ENCODE peak calls at places on chromosomes 12 and 14, in four cellular contexts. One of them, this sample, is unnamed.

GRCh38 chr12:67752226-67752732 is 103.7 kb downstream of the DYRK2 start:
- DNase-seq in mesendoderm: no peak
- DNase-seq in IMR-90: peak; percentile 58
- DNase-seq in H1: no peak
- DNase-seq in this sample: no peak

GRCh38 chr14:22839159-22839779 is 2.9 kb downstream of the MMP14 start:
- DNase-seq in mesendoderm: peak; percentile 54
- DNase-seq in IMR-90: peak; percentile 54
- DNase-seq in H1: no peak
- DNase-seq in this sample: no peak

GRCh38 chr14:105065280-105066228 is at the start of gene GPR132:
- DNase-seq in mesendoderm: no peak
- DNase-seq in IMR-90: no peak
- DNase-seq in H1: no peak
- DNase-seq in this sample: peak; percentile 28

GRCh38 chr12:2642896-2643425 is 151.8 kb upstream of the FKBP4 start:
- DNase-seq in mesendoderm: no peak
- DNase-seq in IMR-90: no peak
- DNase-seq in H1: no peak
- DNase-seq in this sample: no peak

GRCh38 chr14:103551338-103551762 is 11.1 kb downstream of the BAG5 start:
- DNase-seq in mesendoderm: no peak
- DNase-seq in IMR-90: no peak
- DNase-seq in H1: no peak
- DNase-seq in this sample: no peak

GRCh38 chr12:12542964-12543363 is 19.7 kb downstream of the DUSP16 start:
- DNase-seq in mesendoderm: no peak
- DNase-seq in IMR-90: no peak
- DNase-seq in H1: no peak
- DNase-seq in this sample: no peak

GRCh38 chr14:104657563-104658324 is 31.7 kb upstream of the INF2 start:
- DNase-seq in mesendoderm: no peak
- DNase-seq in IMR-90: no peak
- DNase-seq in H1: no peak
- DNase-seq in this sample: no peak

GRCh38 chr14:68695871-68696665 is 96.8 kb downstream of the ZFP36L1 start:
- DNase-seq in mesendoderm: no peak
- DNase-seq in IMR-90: no peak
- DNase-seq in H1: no peak
- DNase-seq in this sample: no peak

GRCh38 chr12:105031061-105031807 is 45.1 kb downstream of the NOPCHAP1 start:
- DNase-seq in mesendoderm: no peak
- DNase-seq in IMR-90: no peak
- DNase-seq in H1: no peak
- DNase-seq in this sample: no peak

GRCh38 chr12:5012337-5012736 is 31.3 kb upstream of the KCNA5 start:
- DNase-seq in mesendoderm: no peak
- DNase-seq in IMR-90: no peak
- DNase-seq in H1: no peak
- DNase-seq in this sample: no peak

GRCh38 chr12:45549503-45549902 is 180.0 kb upstream of the ARID2 start:
- DNase-seq in mesendoderm: peak; percentile 14
- DNase-seq in IMR-90: no peak
- DNase-seq in H1: no peak
- DNase-seq in this sample: no peak

GRCh38 chr12:96445743-96446655 is 43.4 kb upstream of the CFAP54 start:
- DNase-seq in mesendoderm: peak; percentile 78
- DNase-seq in IMR-90: peak; percentile 99
- DNase-seq in H1: no peak
- DNase-seq in this sample: no peak

GRCh38 chr12:12333407-12333831 is 16.6 kb downstream of the MANSC1 start:
- DNase-seq in mesendoderm: no peak
- DNase-seq in IMR-90: peak; percentile 92
- DNase-seq in H1: no peak
- DNase-seq in this sample: no peak

GRCh38 chr14:75979641-75980422 is 2.0 kb downstream of the TGFB3 start:
- DNase-seq in mesendoderm: no peak
- DNase-seq in IMR-90: no peak
- DNase-seq in H1: no peak
- DNase-seq in this sample: no peak

GRCh38 chr14:75980856-75981255 is 939 bp downstream of the TGFB3 start:
- DNase-seq in mesendoderm: no peak
- DNase-seq in IMR-90: no peak
- DNase-seq in H1: no peak
- DNase-seq in this sample: no peak

GRCh38 chr14:75981426-75981825 is 369 bp downstream of the TGFB3 start:
- DNase-seq in mesendoderm: peak; percentile 65
- DNase-seq in IMR-90: no peak
- DNase-seq in H1: peak; percentile 54
- DNase-seq in this sample: peak; percentile 58

GRCh38 chr14:75982724-75983358 is 1.0 kb upstream of the TGFB3 start:
- DNase-seq in mesendoderm: no peak
- DNase-seq in IMR-90: peak; percentile 61
- DNase-seq in H1: peak; percentile 81
- DNase-seq in this sample: no peak

GRCh38 chr14:75981826-75982723 is at the start of gene TGFB3:
- DNase-seq in mesendoderm: peak; percentile 89
- DNase-seq in IMR-90: peak; percentile 93
- DNase-seq in H1: peak; percentile 92
- DNase-seq in this sample: peak; percentile 86
- H4K5ac ChIP-seq in mesendoderm: no peak within 1 kb of the TSS
- H4K5ac ChIP-seq in IMR-90: no peak within 1 kb of the TSS
- H4K5ac ChIP-seq in H1: no peak within 1 kb of the TSS
- H4K5ac ChIP-seq in this sample: no peak within 1 kb of the TSS

DNA sequence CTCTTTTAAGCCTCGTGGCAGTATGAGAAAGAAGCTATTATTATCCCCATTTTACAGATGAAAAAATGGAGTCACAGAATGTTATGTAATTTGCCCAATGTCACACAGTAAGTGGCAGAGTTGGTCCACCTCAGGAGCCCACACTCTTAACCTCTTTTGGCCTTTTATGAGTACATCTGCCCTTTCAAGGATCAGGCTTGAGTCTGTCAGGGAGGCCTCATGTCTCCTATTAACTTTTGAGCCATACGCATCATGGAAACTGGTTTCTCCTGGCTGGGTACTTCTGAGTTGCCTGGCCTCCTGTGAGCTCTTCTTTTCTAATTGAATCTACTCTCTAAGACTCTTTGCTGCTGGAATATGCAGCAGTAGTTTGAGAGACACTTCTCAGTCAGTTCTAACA is 101.7 kb downstream of the BICD1 start:
- DNase-seq in mesendoderm: no peak
- DNase-seq in IMR-90: no peak
- DNase-seq in H1: no peak
- DNase-seq in this sample: no peak
- H4K5ac ChIP-seq in mesendoderm: no peak overlapping the region
- H4K5ac ChIP-seq in IMR-90: no peak overlapping the region
- H4K5ac ChIP-seq in H1: no peak overlapping the region
- H4K5ac ChIP-seq in this sample: no peak overlapping the region

DNA sequence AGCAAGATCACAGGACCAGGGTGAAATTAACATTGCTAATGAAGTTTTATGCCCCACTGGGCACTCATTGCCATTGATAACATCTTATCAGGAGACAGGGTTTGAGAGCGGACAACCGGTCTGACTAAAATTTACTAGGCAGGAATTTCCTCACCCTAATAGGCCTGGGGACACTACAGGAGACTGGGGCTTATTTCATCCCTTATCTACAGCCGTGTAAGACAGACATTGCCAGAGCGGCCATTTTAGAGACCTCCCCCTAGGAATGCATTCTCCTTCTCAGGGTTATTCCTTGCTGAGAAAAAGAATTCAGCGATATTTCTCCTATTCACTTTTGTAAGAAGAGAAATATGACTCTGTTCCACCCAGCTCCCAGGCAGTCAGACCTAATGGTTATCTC is 8.3 kb downstream of the OR4K17 start:
- DNase-seq in mesendoderm: peak; percentile 1
- DNase-seq in IMR-90: no peak
- DNase-seq in H1: no peak
- DNase-seq in this sample: no peak
- H4K5ac ChIP-seq in mesendoderm: no peak overlapping the region
- H4K5ac ChIP-seq in IMR-90: no peak overlapping the region
- H4K5ac ChIP-seq in H1: no peak overlapping the region
- H4K5ac ChIP-seq in this sample: no peak overlapping the region

GRCh38 chr12:72057330-72057911 is 118.8 kb downstream of the TPH2 start:
- DNase-seq in mesendoderm: no peak
- DNase-seq in IMR-90: no peak
- DNase-seq in H1: no peak
- DNase-seq in this sample: no peak

DNA sequence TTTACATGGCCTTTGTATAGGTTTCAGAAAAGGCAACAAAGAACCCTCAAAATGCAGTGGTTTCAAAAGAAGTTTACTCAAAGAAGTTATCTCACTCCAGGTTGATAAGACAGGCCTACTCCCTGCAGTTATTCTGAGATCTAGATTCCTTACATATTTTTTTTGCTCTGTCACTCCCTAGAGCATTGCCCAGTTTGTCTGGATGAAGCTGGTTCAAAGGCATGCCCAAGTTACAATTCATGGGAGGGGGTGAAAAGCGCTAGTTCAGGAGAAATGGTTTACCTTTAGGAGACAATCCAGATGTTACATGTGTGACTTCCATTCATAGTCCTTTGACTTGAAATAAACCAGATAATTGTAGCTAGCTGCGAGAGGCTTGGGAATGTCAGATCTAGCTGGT is 115.0 kb downstream of the TPH2 start:
- DNase-seq in mesendoderm: peak; percentile 68
- DNase-seq in IMR-90: no peak
- DNase-seq in H1: no peak
- DNase-seq in this sample: no peak
- H4K5ac ChIP-seq in mesendoderm: no peak overlapping the region
- H4K5ac ChIP-seq in IMR-90: no peak overlapping the region
- H4K5ac ChIP-seq in H1: no peak overlapping the region
- H4K5ac ChIP-seq in this sample: no peak overlapping the region

DNA sequence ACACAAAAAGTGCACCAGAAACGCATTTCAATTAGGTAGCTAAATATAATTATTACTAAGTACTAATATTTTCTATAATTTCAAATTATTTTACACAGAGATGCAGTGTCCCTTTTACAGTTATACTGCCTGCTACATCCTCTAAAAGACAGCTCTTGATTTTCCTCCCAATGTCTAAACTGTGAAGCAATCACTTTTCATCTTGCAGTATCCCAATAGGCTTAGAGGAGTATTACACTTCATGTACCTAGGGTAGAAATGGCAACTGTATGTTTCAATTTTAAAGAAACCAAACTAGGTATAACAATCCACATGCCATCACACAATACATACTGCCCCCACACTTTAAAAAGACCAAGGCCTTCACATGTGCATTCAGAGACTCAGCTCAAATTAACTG is 7.3 kb downstream of the RSRC2 start:
- DNase-seq in mesendoderm: no peak
- DNase-seq in IMR-90: no peak
- DNase-seq in H1: no peak
- DNase-seq in this sample: no peak
- H4K5ac ChIP-seq in mesendoderm: no peak overlapping the region
- H4K5ac ChIP-seq in IMR-90: no peak overlapping the region
- H4K5ac ChIP-seq in H1: no peak overlapping the region
- H4K5ac ChIP-seq in this sample: no peak overlapping the region

DNA sequence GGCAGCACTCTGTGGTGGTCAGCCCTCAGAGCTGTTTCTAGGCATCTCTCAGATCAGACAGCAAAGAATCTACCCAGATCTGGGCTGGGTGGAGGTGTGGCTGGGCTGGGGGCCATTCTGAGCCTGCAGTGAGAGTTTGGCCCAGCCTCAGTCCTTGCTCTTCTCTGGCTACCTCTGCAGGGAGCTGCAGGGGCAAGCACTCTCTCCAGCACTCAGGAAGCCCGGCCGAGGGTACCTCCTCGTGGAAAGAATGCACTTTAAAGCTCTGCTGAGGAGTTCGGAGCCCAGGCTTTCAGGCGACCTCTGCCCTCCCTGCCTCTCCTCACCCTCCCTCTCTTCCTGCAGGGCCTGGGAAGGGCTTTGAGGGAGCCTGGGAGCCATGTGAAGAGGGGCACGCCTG is 31.2 kb downstream of the IL31 start:
- DNase-seq in mesendoderm: no peak
- DNase-seq in IMR-90: no peak
- DNase-seq in H1: no peak
- DNase-seq in this sample: no peak
- H4K5ac ChIP-seq in mesendoderm: no peak overlapping the region
- H4K5ac ChIP-seq in IMR-90: no peak overlapping the region
- H4K5ac ChIP-seq in H1: no peak overlapping the region
- H4K5ac ChIP-seq in this sample: no peak overlapping the region

GRCh38 chr12:113083863-113084430 is 27.4 kb downstream of the DTX1 start:
- DNase-seq in mesendoderm: no peak
- DNase-seq in IMR-90: no peak
- DNase-seq in H1: no peak
- DNase-seq in this sample: no peak

GRCh38 chr12:113087193-113087592 is 30.7 kb downstream of the DTX1 start:
- DNase-seq in mesendoderm: no peak
- DNase-seq in IMR-90: no peak
- DNase-seq in H1: no peak
- DNase-seq in this sample: no peak

GRCh38 chr12:113088037-113088436 is 31.5 kb downstream of the DTX1 start:
- DNase-seq in mesendoderm: peak; percentile 24
- DNase-seq in IMR-90: no peak
- DNase-seq in H1: no peak
- DNase-seq in this sample: no peak

GRCh38 chr12:113088971-113089756 is 32.6 kb downstream of the DTX1 start:
- DNase-seq in mesendoderm: no peak
- DNase-seq in IMR-90: no peak
- DNase-seq in H1: no peak
- DNase-seq in this sample: no peak

GRCh38 chr12:113086249-113087164 is 30.0 kb downstream of the DTX1 start:
- DNase-seq in mesendoderm: peak; percentile 26
- DNase-seq in IMR-90: no peak
- DNase-seq in H1: no peak
- DNase-seq in this sample: no peak
- H4K5ac ChIP-seq in mesendoderm: no peak overlapping the region
- H4K5ac ChIP-seq in IMR-90: no peak overlapping the region
- H4K5ac ChIP-seq in H1: no peak overlapping the region
- H4K5ac ChIP-seq in this sample: no peak overlapping the region

DNA sequence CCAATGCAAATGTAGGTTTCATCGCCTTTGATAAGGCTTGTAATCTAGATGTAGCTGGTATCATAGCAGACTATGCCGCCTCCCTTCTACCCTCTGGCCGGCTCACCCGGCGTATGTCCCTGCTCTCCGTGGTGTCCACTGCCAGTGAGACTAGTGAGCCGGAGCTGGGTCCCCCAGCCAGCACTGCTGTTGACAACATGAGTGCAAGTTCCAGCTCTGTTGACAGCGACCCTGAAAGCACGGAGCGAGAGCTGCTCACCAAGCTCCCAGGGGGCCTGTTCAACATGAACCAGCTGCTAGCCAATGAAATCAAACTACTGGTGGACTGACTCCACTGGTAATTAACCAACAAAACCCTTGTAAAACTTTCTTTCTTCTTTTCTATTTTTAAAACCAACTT is 49.0 kb upstream of the A2ML1 start:
- DNase-seq in mesendoderm: no peak
- DNase-seq in IMR-90: no peak
- DNase-seq in H1: no peak
- DNase-seq in this sample: no peak
- H4K5ac ChIP-seq in mesendoderm: no peak overlapping the region
- H4K5ac ChIP-seq in IMR-90: no peak overlapping the region
- H4K5ac ChIP-seq in H1: no peak overlapping the region
- H4K5ac ChIP-seq in this sample: no peak overlapping the region